ENCODE peak calls at places on chromosomes 16 and 17, in four cellular contexts. X is hepatocyte, Z is HCT116, R is OCI-LY7. Q is an unnamed sample.

GRCh38 chr17:57679356-57679755 is 65.7 kb downstream of the CCDC182 start:
- DNase-seq in X (no peak), Z (no peak), R (no peak), Q (no peak)

GRCh38 chr17:40418428-40418706 is 671 bp upstream of the TOP2A start:
- DNase-seq in X (no peak), Z (no peak), R (no peak), Q (no peak)

GRCh38 chr17:31329221-31329620 is 7.8 kb upstream of the EVI2A start:
- DNase-seq in X (no peak), Z (no peak), R (no peak), Q (peak)

GRCh38 chr17:76667786-76668453 is 24.4 kb upstream of the ST6GALNAC1 start:
- DNase-seq in X (no peak), Z (no peak), R (no peak), Q (no peak)

GRCh38 chr17:16882243-16882925 is 89.5 kb downstream of the TNFRSF13B start:
- DNase-seq in X (no peak), Z (no peak), R (no peak), Q (no peak)

GRCh38 chr17:32226881-32227280 is 38.8 kb upstream of the RHBDL3 start:
- DNase-seq in X (no peak), Z (no peak), R (no peak), Q (no peak)

GRCh38 chr16:66223176-66223780 is 143.2 kb upstream of the CDH5 start:
- DNase-seq in X (no peak), Z (no peak), R (no peak), Q (no peak)

GRCh38 chr17:61303334-61304096 is 96.1 kb upstream of the TBX2 start:
- DNase-seq in X (no peak), Z (no peak), R (no peak), Q (no peak)

GRCh38 chr17:4881761-4882555 is 17.4 kb upstream of the C17orf107 start:
- DNase-seq in X (peak), Z (no peak), R (peak), Q (peak)

GRCh38 chr16:46903255-46903905 is 19.2 kb downstream of the GPT2 start:
- DNase-seq in X (no peak), Z (no peak), R (no peak), Q (no peak)

GRCh38 chr16:3618782-3619166 is 7.4 kb upstream of the SLX4 start:
- DNase-seq in X (no peak), Z (peak), R (no peak), Q (peak)

GRCh38 chr17:2450016-2450650 is 49.3 kb upstream of the MNT start:
- DNase-seq in X (no peak), Z (no peak), R (no peak), Q (no peak)

GRCh38 chr16:50305441-50306061 is 39.2 kb downstream of the ADCY7 start:
- DNase-seq in X (no peak), Z (no peak), R (no peak), Q (no peak)

GRCh38 chr16:23324727-23325126 is 22.6 kb downstream of the SCNN1B start:
- DNase-seq in X (peak), Z (no peak), R (no peak), Q (peak)

GRCh38 chr17:74659898-74660297 is 36.4 kb upstream of the CD300E start:
- DNase-seq in X (no peak), Z (no peak), R (no peak), Q (no peak)

GRCh38 chr17:4908301-4908700 is 5.4 kb upstream of the CHRNE start:
- DNase-seq in X (no peak), Z (no peak), R (no peak), Q (no peak)

GRCh38 chr17:45371414-45372324 is 54.8 kb upstream of the MAP3K14 start:
- DNase-seq in X (peak), Z (peak), R (no peak), Q (peak)

GRCh38 chr17:75499313-75500022 is 15.9 kb downstream of the CASKIN2 start:
- DNase-seq in X (no peak), Z (no peak), R (no peak), Q (no peak)

GRCh38 chr17:71208111-71208704 is 912.6 kb upstream of the SOX9 start:
- DNase-seq in X (no peak), Z (no peak), R (no peak), Q (peak)

GRCh38 chr17:19002805-19003542 is 1.6 kb downstream of the FAM83G start:
- DNase-seq in X (no peak), Z (no peak), R (no peak), Q (no peak)

GRCh38 chr16:85641776-85642176 is 28.7 kb downstream of the GSE1 start:
- DNase-seq in X (no peak), Z (no peak), R (no peak), Q (no peak)

GRCh38 chr16:16146380-16147315 is 76.6 kb downstream of the ABCC6 start:
- DNase-seq in X (no peak), Z (no peak), R (no peak), Q (no peak)

GRCh38 chr16:85225291-85225690 is 113.0 kb upstream of the CIBAR2 start:
- DNase-seq in X (no peak), Z (no peak), R (no peak), Q (no peak)

GRCh38 chr16:23666919-23667659 is 11.6 kb upstream of the PLK1 start:
- DNase-seq in X (no peak), Z (no peak), R (no peak), Q (no peak)

GRCh38 chr17:74542166-74542565 is 3.7 kb downstream of the CD300C start:
- DNase-seq in X (no peak), Z (no peak), R (no peak), Q (no peak)

GRCh38 chr16:88770459-88771293 is 14.3 kb downstream of the PIEZO1 start:
- DNase-seq in X (peak), Z (peak), R (no peak), Q (peak)

GRCh38 chr16:31351246-31351936 is 3.6 kb upstream of the ITGAX start:
- DNase-seq in X (no peak), Z (no peak), R (no peak), Q (no peak)

GRCh38 chr16:6970171-6970857 is 362.3 kb upstream of the RBFOX1 start:
- DNase-seq in X (no peak), Z (no peak), R (no peak), Q (no peak)

GRCh38 chr17:35372846-35373531 is 432 bp downstream of the SLFN11 start:
- DNase-seq in X (peak), Z (no peak), R (no peak), Q (peak)

GRCh38 chr16:52498640-52499039 is 48.3 kb downstream of the TOX3 start:
- DNase-seq in X (no peak), Z (no peak), R (no peak), Q (no peak)

GRCh38 chr16:14562691-14563491 is 67.2 kb downstream of the PARN start:
- DNase-seq in X (peak), Z (no peak), R (no peak), Q (no peak)

GRCh38 chr17:79325707-79326106 is 251.1 kb downstream of the ENGASE start:
- DNase-seq in X (peak), Z (no peak), R (no peak), Q (peak)
- TF ChIP-seq EZH2phosphoT487 in X (no peak), Z (no peak), R (no peak), Q (no peak)

GRCh38 chr16:2295056-2295798 is 27.3 kb upstream of the RNPS1 start:
- DNase-seq in X (no peak), Z (no peak), R (peak), Q (no peak)

GRCh38 chr16:2298621-2299020 is 30.7 kb upstream of the RNPS1 start:
- DNase-seq in X (no peak), Z (no peak), R (no peak), Q (no peak)

GRCh38 chr16:2299121-2299914 is 31.4 kb upstream of the RNPS1 start:
- DNase-seq in X (no peak), Z (no peak), R (no peak), Q (no peak)

GRCh38 chr16:2297506-2297860 is 29.6 kb upstream of the RNPS1 start:
- DNase-seq in X (no peak), Z (no peak), R (no peak), Q (no peak)

DNA sequence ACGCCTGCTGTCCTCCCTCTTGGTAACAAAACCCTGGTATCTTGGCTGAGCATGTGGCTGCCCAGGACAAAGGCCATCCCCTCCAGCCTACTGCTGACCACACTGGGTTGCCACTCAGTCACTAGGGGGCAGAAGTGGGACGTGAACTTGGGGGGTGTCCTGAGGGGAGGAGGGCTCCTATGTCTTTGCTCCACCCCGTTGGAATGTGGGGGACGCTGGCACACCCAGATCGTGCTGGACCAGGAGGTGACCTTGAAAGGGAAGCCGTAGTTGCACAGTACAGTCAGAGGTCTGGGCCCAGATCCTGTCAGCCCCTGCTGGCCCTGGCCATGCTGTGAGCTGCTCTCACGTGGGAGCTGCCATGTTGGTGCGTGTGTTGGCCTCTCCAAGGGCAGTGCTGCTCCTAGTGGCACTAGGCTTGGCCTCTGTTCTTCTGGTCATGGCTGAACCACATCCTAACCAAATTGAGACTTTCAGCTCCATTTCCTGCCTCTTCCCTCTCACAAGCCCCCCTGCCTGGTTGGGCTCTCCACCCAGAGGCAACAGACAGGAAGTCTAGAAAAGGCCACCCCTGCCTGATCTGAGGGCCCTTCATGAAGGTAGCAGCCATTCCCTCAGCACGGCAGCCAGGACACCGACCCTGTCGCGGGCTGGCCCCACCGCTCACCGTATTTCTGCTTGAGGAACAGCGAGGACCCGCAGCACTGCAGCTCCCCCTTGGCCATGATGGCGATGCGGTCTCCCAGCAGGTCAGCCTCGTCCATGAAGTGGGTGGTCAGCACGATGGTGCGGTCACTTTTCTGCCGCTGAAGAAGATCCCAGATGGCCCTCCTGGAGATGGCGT is 29.0 kb upstream of the RNPS1 start:
- DNase-seq in X (no peak), Z (peak), R (peak), Q (peak)
- TF ChIP-seq EZH2phosphoT487 in X (no peak), Z (no peak), R (no peak), Q (no peak)

DNA sequence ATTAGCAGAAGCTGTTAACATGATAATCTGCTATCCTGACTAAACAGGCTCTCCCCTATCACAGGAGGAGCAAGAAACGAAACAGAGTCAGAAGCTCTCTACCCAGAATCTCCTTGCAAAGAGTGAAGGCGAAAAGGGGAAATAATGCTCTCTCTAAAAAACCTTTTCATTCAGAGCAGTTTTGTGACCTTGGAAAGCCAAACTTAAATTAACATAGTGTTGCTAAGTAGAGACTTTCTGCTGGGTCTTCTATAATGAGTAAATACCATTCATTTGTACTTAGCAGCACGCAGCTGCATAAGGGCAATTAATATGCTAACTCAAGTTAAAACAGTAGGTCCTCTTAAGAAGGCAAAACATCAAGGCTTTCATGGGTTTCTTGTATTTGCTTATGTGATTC is 101.7 kb upstream of the GPR139 start:
- DNase-seq in X (no peak), Z (no peak), R (no peak), Q (no peak)
- TF ChIP-seq EZH2phosphoT487 in X (no peak), Z (no peak), R (no peak), Q (no peak)

GRCh38 chr17:13359774-13360173 is 242.0 kb downstream of the HS3ST3A1 start:
- DNase-seq in X (no peak), Z (no peak), R (no peak), Q (peak)
- TF ChIP-seq EZH2phosphoT487 in X (no peak), Z (no peak), R (no peak), Q (no peak)

GRCh38 chr17:56593741-56594527 is 435 bp downstream of the NOG start:
- DNase-seq in X (peak), Z (no peak), R (peak), Q (peak)

GRCh38 chr17:56593073-56593740 is at the start of gene NOG:
- DNase-seq in X (peak), Z (no peak), R (no peak), Q (peak)

GRCh38 chr17:56595831-56596740 is 2.6 kb downstream of the NOG start:
- DNase-seq in X (peak), Z (no peak), R (no peak), Q (peak)

GRCh38 chr17:56596741-56597494 is 3.4 kb downstream of the NOG start:
- DNase-seq in X (no peak), Z (no peak), R (no peak), Q (no peak)

DNA sequence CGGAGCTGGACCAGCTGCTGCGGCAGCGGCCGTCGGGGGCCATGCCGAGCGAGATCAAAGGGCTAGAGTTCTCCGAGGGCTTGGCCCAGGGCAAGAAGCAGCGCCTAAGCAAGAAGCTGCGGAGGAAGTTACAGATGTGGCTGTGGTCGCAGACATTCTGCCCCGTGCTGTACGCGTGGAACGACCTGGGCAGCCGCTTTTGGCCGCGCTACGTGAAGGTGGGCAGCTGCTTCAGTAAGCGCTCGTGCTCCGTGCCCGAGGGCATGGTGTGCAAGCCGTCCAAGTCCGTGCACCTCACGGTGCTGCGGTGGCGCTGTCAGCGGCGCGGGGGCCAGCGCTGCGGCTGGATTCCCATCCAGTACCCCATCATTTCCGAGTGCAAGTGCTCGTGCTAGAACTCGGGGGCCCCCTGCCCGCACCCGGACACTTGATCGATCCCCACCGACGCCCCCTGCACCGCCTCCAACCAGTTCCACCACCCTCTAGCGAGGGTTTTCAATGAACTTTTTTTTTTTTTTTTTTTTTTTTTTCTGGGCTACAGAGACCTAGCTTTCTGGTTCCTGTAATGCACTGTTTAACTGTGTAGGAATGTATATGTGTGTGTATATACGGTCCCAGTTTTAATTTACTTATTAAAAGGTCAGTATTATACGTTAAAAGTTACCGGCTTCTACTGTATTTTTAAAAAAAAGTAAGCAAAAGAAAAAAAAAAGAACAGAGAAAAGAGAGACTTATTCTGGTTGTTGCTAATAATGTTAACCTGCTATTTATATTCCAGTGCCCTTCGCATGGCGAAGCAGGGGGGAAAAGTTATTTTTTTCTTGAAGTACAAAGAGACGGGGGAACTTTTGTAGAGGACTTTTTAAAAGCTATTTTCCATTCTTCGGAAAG is 1.3 kb downstream of the NOG start:
- DNase-seq in X (peak), Z (no peak), R (no peak), Q (peak)
- TF ChIP-seq EZH2phosphoT487 in X (peak), Z (no peak), R (peak), Q (no peak)

GRCh38 chr16:28324887-28325279 is 32.6 kb downstream of the SBK1 start:
- DNase-seq in X (no peak), Z (no peak), R (no peak), Q (no peak)

GRCh38 chr16:28326881-28327610 is 34.7 kb downstream of the SBK1 start:
- DNase-seq in X (peak), Z (peak), R (peak), Q (peak)

GRCh38 chr16:28320741-28321140 is 28.4 kb downstream of the SBK1 start:
- DNase-seq in X (no peak), Z (no peak), R (no peak), Q (no peak)

GRCh38 chr16:28321700-28322411 is 29.5 kb downstream of the SBK1 start:
- DNase-seq in X (peak), Z (peak), R (peak), Q (peak)

GRCh38 chr16:28324235-28324886 is 32.0 kb downstream of the SBK1 start:
- DNase-seq in X (peak), Z (no peak), R (no peak), Q (peak)
- TF ChIP-seq EZH2phosphoT487 in X (no peak), Z (no peak), R (no peak), Q (no peak)

DNA sequence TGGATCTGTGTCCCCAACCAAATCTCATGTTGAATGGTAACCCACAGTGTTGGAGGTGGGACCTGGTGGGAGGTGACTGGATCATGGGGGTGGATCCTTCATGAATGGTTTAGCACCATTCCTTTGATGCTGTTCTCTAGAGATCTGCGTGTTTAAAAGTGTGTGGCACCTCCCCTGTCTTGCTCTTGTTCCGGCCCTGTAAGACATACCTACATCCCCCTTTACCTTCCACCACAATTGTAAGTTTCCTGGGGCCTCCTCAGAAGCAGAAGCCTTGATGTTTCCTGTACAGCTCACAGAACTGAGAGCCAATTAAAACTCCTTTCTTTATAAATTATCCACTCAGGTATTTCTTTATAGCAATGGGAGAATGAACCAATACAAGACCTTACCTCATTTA is 257.7 kb downstream of the XYLT1 start:
- DNase-seq in X (no peak), Z (no peak), R (no peak), Q (no peak)
- TF ChIP-seq EZH2phosphoT487 in X (no peak), Z (no peak), R (no peak), Q (no peak)

GRCh38 chr16:72649254-72649944 is 398.5 kb downstream of the ZFHX3 start:
- DNase-seq in X (no peak), Z (no peak), R (no peak), Q (no peak)
- TF ChIP-seq EZH2phosphoT487 in X (no peak), Z (no peak), R (no peak), Q (no peak)

Q was measured in PC-3.